ENCODE peak calls at places on chromosomes 1 and 21, in five cellular contexts. Z is B cell, X is tibial artery, Q is lower lobe of right lung, R is hepatocyte. C is an unnamed sample.

GRCh38 chr1:3319874-3320245 is 134.6 kb upstream of the ARHGEF16 start:
- DNase-seq in Z (no peak), X (no peak), Q (no peak), R (peak), C (no peak)

GRCh38 chr1:157505481-157506272 is 46.6 kb downstream of the FCRL5 start:
- DNase-seq in Z (peak), X (no peak), Q (no peak), R (peak), C (no peak)

GRCh38 chr1:173771536-173771935 is 52.9 kb upstream of the DARS2 start:
- DNase-seq in Z (no peak), X (no peak), Q (no peak), R (no peak), C (no peak)

GRCh38 chr1:20411196-20411980 is 74.6 kb downstream of the CAMK2N1 start:
- DNase-seq in Z (no peak), X (peak), Q (no peak), R (peak), C (peak)

GRCh38 chr1:28751315-28752056 is 14.7 kb downstream of the YTHDF2 start:
- DNase-seq in Z (no peak), X (no peak), Q (no peak), R (no peak), C (no peak)

GRCh38 chr1:198088360-198089071 is 68.3 kb upstream of the NEK7 start:
- DNase-seq in Z (peak), X (no peak), Q (peak), R (peak), C (no peak)

GRCh38 chr21:46156678-46157077 is 1.3 kb upstream of the FTCD start:
- DNase-seq in Z (no peak), X (peak), Q (no peak), R (no peak), C (no peak)

GRCh38 chr1:71834570-71835441 is 447.5 kb downstream of the NEGR1 start:
- DNase-seq in Z (no peak), X (no peak), Q (no peak), R (peak), C (no peak)

GRCh38 chr21:45524756-45525152 is 17.5 kb downstream of the SLC19A1 start:
- DNase-seq in Z (no peak), X (no peak), Q (peak), R (no peak), C (peak)

GRCh38 chr1:226738995-226739695 is at the start of gene ITPKB:
- DNase-seq in Z (peak), X (peak), Q (peak), R (peak), C (no peak)

GRCh38 chr1:182662121-182662890 is 22.1 kb downstream of the RGS8 start:
- DNase-seq in Z (no peak), X (no peak), Q (no peak), R (no peak), C (no peak)

GRCh38 chr1:157404614-157405013 is 147.7 kb downstream of the FCRL5 start:
- DNase-seq in Z (no peak), X (no peak), Q (no peak), R (no peak), C (no peak)

GRCh38 chr1:167460836-167461235 is 57.5 kb downstream of the CD247 start:
- DNase-seq in Z (no peak), X (no peak), Q (no peak), R (no peak), C (no peak)

GRCh38 chr1:21927531-21928237 is 9.4 kb downstream of the HSPG2 start:
- DNase-seq in Z (no peak), X (peak), Q (no peak), R (peak), C (no peak)

GRCh38 chr1:61472876-61473275 is 252.1 kb downstream of the TM2D1 start:
- DNase-seq in Z (no peak), X (no peak), Q (no peak), R (no peak), C (no peak)

GRCh38 chr1:227915564-227916553 is 31.9 kb downstream of the WNT9A start:
- DNase-seq in Z (no peak), X (no peak), Q (no peak), R (no peak), C (peak)

GRCh38 chr1:201888282-201889033 is at the start of gene SHISA4:
- DNase-seq in Z (peak), X (peak), Q (peak), R (peak), C (no peak)

GRCh38 chr1:9061252-9061948 is 8.0 kb downstream of the SLC2A5 start:
- DNase-seq in Z (no peak), X (no peak), Q (peak), R (no peak), C (no peak)

GRCh38 chr1:111455642-111456031 is 6.4 kb downstream of the ATP5PB start:
- DNase-seq in Z (no peak), X (no peak), Q (no peak), R (no peak), C (no peak)

GRCh38 chr1:238789916-238790667 is 596.3 kb upstream of the CHRM3 start:
- DNase-seq in Z (no peak), X (no peak), Q (no peak), R (no peak), C (no peak)

GRCh38 chr1:54016343-54017282 is 1.4 kb downstream of the LDLRAD1 start:
- DNase-seq in Z (no peak), X (no peak), Q (peak), R (peak), C (no peak)

GRCh38 chr1:24464378-24464770 is 38.3 kb upstream of the RCAN3 start:
- DNase-seq in Z (no peak), X (no peak), Q (no peak), R (no peak), C (no peak)

GRCh38 chr21:43953028-43953427 is 59.1 kb upstream of the TRAPPC10 start:
- DNase-seq in Z (no peak), X (no peak), Q (no peak), R (no peak), C (no peak)

GRCh38 chr1:44254392-44254791 is 41.1 kb downstream of the DMAP1 start:
- DNase-seq in Z (no peak), X (no peak), Q (no peak), R (no peak), C (no peak)

GRCh38 chr21:25999935-26000582 is 170.5 kb downstream of the APP start:
- DNase-seq in Z (no peak), X (no peak), Q (no peak), R (no peak), C (no peak)

GRCh38 chr1:234848972-234849641 is 239.1 kb upstream of the IRF2BP2 start:
- DNase-seq in Z (no peak), X (no peak), Q (no peak), R (no peak), C (no peak)

GRCh38 chr1:101314244-101314643 is 77.4 kb downstream of the S1PR1 start:
- DNase-seq in Z (no peak), X (no peak), Q (no peak), R (peak), C (no peak)

GRCh38 chr21:25636727-25637126 is 2.3 kb upstream of the JAM2 start:
- DNase-seq in Z (no peak), X (no peak), Q (no peak), R (no peak), C (no peak)

GRCh38 chr1:1755426-1755825 is 22.8 kb downstream of the NADK start:
- DNase-seq in Z (peak), X (no peak), Q (no peak), R (no peak), C (no peak)

GRCh38 chr1:18556364-18556763 is 74.3 kb upstream of the PAX7 start:
- DNase-seq in Z (no peak), X (no peak), Q (no peak), R (no peak), C (no peak)

GRCh38 chr1:220908757-220909156 is 29.5 kb downstream of the HLX start:
- DNase-seq in Z (peak), X (no peak), Q (no peak), R (peak), C (no peak)

GRCh38 chr1:155688318-155689121 is at the start of the genes DAP3 and YY1AP1:
- DNase-seq in Z (peak), X (peak), Q (peak), R (peak), C (peak)
- TF ChIP-seq CTCF in Z (no peak), X (peak), Q (no peak), R (no peak), C (no peak)

DNA sequence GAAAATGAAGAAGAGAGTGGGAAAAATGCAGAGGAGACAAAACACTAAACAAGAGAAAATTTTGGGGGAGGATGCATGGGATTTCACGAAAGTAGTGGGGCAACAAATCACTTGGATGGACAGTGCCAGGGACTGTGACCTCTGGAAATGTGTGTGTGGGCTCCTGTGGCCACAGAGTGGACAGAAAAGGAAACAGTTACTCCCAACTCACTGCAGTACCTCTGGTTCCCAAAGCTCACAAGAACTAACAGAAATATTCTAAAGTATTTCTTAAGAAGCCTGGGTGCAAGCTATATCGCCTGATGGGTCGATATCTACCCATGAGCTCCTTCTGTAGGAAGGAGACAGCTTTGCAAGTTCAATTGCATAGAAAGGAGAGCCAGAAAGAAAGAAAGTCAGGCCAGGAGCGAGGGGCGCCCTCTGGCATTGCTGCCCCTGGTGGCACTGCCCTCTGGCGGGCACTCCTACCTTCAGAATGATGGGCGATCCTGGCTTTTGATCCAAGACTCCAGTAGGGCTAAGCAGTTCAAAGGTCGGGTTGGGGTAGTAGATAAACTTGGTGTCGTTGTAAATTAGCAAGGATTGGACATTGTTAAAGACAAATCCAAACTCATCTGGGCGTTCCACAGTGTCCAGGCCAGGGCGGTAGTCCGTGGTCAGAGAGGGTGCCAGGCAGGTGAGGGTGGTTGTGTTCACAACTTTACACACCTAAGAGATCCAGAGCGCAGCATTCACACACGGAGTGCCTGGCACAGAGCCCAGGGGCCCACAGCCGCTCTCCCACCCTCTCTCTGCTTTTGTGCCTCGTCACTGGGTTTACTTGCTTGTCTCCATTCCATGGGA is 134.7 kb upstream of the CD34 start:
- DNase-seq in Z (no peak), X (no peak), Q (no peak), R (no peak), C (no peak)
- TF ChIP-seq CTCF in Z (no peak), X (no peak), Q (no peak), R (no peak), C (no peak)

DNA sequence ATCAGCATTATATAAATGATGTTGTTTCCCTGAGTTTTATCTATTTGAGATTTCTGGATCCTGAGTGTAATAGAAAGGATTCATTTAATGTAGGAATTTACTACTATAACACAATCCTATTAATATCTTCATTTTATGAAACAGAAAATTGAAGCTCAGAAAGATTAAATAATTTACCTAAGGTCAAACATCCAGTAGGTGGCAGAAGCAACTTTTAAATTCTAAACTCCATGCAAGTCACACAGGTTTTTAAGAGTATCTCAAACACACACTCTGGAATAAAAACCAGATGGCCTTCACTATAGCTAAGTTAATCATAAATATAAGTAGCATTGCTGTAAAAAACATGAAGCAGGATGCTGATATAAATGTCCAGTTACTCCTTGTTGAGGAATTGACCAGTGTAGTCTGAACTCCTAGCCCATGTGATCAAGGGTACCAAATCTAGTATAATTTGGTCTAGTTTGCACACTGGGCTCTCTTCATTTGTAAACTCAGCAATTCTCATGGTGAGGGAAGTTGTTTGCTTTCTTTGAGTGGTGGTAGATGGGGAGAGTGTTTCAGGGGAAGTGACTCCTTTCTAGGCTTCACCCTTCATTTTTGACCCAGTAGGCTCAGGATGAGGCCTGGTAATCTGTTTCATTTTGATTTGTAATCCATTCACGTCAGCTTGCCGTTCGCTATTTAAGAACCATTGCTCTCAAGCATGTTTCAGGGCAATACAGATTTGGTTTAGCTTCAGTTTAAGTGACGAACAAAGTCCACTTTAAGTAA is 9.3 kb upstream of the FMO3 start:
- DNase-seq in Z (no peak), X (no peak), Q (no peak), R (peak), C (no peak)
- TF ChIP-seq CTCF in Z (no peak), X (peak), Q (peak), R (peak), C (peak)

GRCh38 chr1:34929853-34930701 is 627 bp upstream of the DLGAP3 start:
- DNase-seq in Z (peak), X (no peak), Q (no peak), R (no peak), C (no peak)
- TF ChIP-seq CTCF in Z (no peak), X (no peak), Q (no peak), R (no peak), C (peak)

C was measured in chondrocyte.